ENCODE peak calls at places on chromosomes 6 and 20, in five cellular contexts. F is heart right ventricle; L is CD8-positive, alpha-beta T cell; H is upper lobe of right lung; Z is heart left ventricle. J is an unnamed sample.

GRCh38 chr20:40686434-40686882 is 2.6 kb downstream of the MAFB start:
- ATAC-seq in F (no peak), H (no peak), L (no peak), Z (no peak), J (no peak)

GRCh38 chr6:158452191-158452590 is 107.7 kb upstream of the TMEM181 start:
- ATAC-seq in Z (no peak), L (no peak), H (peak), F (no peak), J (no peak)

GRCh38 chr6:163710552-163710951 is 296.0 kb downstream of the QKI start:
- ATAC-seq in L (no peak), H (no peak), Z (peak), F (peak), J (no peak)

GRCh38 chr20:15827628-15828027 is 745.6 kb downstream of the KIF16B start:
- ATAC-seq in H (no peak), F (no peak), Z (no peak), L (no peak), J (no peak)

GRCh38 chr6:144548525-144548924 is 263.4 kb downstream of the UTRN start:
- ATAC-seq in F (no peak), H (no peak), L (no peak), Z (no peak), J (no peak)

GRCh38 chr20:34894723-34895122 is 18.3 kb downstream of the ACSS2 start:
- ATAC-seq in F (no peak), H (no peak), L (no peak), Z (no peak), J (no peak)

GRCh38 chr6:44133003-44133931 is 5.9 kb downstream of the TMEM63B start:
- ATAC-seq in H (peak), L (no peak), Z (peak), F (peak), J (peak)

GRCh38 chr20:23082846-23083552 is 3.1 kb downstream of the CD93 start:
- ATAC-seq in L (no peak), F (peak), H (peak), Z (peak), J (peak)

GRCh38 chr6:45305546-45305945 is 22.6 kb upstream of the RUNX2 start:
- ATAC-seq in F (no peak), L (no peak), Z (no peak), H (no peak), J (no peak)

GRCh38 chr6:33720998-33721397 is 9.5 kb upstream of the UQCC2 start:
- ATAC-seq in F (no peak), H (no peak), Z (no peak), L (no peak), J (no peak)

GRCh38 chr20:16444056-16444777 is 129.0 kb downstream of the KIF16B start:
- ATAC-seq in Z (peak), F (peak), L (no peak), H (no peak), J (no peak)

GRCh38 chr20:1293641-1294379 is 27.7 kb downstream of the SNPH start:
- ATAC-seq in Z (no peak), H (no peak), L (no peak), F (no peak), J (no peak)

GRCh38 chr20:57529810-57530209 is 4.9 kb upstream of the CTCFL start:
- ATAC-seq in F (no peak), L (no peak), Z (no peak), H (no peak), J (no peak)

GRCh38 chr6:28985396-28986164 is 19.5 kb downstream of the ZNF311 start:
- ATAC-seq in Z (peak), H (peak), F (peak), L (no peak), J (peak)

GRCh38 chr6:16739329-16739801 is 21.9 kb downstream of the ATXN1 start:
- ATAC-seq in Z (peak), L (no peak), F (peak), H (no peak), J (peak)

GRCh38 chr6:159978291-159979135 is 9.6 kb downstream of the IGF2R start:
- ATAC-seq in F (peak), L (peak), Z (peak), H (peak), J (no peak)

GRCh38 chr20:8244637-8245036 is 112.6 kb downstream of the PLCB1 start:
- ATAC-seq in H (no peak), F (peak), L (no peak), Z (peak), J (peak)

GRCh38 chr6:20447581-20448132 is 46.0 kb downstream of the E2F3 start:
- ATAC-seq in H (no peak), L (no peak), F (no peak), Z (no peak), J (no peak)

GRCh38 chr20:31484001-31484400 is 8.9 kb downstream of the REM1 start:
- ATAC-seq in Z (no peak), L (no peak), F (no peak), H (peak), J (peak)

GRCh38 chr6:128491643-128492206 is 28.7 kb downstream of the PTPRK start:
- ATAC-seq in L (peak), H (peak), F (peak), Z (peak), J (peak)

GRCh38 chr20:13865825-13866351 is 81.1 kb downstream of the NDUFAF5 start:
- ATAC-seq in Z (no peak), F (peak), H (peak), L (no peak), J (peak)

GRCh38 chr6:87026961-87027360 is 67.9 kb downstream of the CGA start:
- ATAC-seq in Z (no peak), L (no peak), F (no peak), H (no peak), J (no peak)

GRCh38 chr6:3721810-3722209 is 29.7 kb downstream of the PXDC1 start:
- ATAC-seq in L (no peak), Z (no peak), F (no peak), H (no peak), J (no peak)

GRCh38 chr6:138785092-138785491 is 10.8 kb upstream of the ECT2L start:
- ATAC-seq in L (no peak), F (peak), H (no peak), Z (peak), J (no peak)

GRCh38 chr6:12160350-12160749 is 129.8 kb upstream of the EDN1 start:
- ATAC-seq in F (no peak), H (no peak), L (no peak), Z (peak), J (peak)

GRCh38 chr6:8743146-8743745 is 307.9 kb upstream of the SLC35B3 start:
- ATAC-seq in L (no peak), H (peak), Z (no peak), F (no peak), J (no peak)

GRCh38 chr20:62359491-62360121 is 7.5 kb downstream of the LAMA5 start:
- ATAC-seq in Z (peak), L (no peak), H (peak), F (peak), J (peak)

GRCh38 chr6:101597711-101598110 is 204.2 kb downstream of the GRIK2 start:
- ATAC-seq in Z (no peak), L (no peak), H (no peak), F (no peak), J (no peak)

GRCh38 chr6:30922447-30922852 is 8.4 kb downstream of the VARS2 start:
- ATAC-seq in L (no peak), Z (no peak), F (no peak), H (no peak), J (no peak)

GRCh38 chr6:34416877-34417371 is 8.9 kb downstream of the RPS10 start:
- ATAC-seq in F (no peak), L (no peak), Z (no peak), H (no peak), J (no peak)

GRCh38 chr20:49942303-49942702 is 6.1 kb downstream of the RNF114 start:
- ATAC-seq in F (no peak), L (no peak), H (no peak), Z (no peak), J (no peak)

GRCh38 chr6:31287621-31288020 is 15.7 kb upstream of the HLA-C start:
- ATAC-seq in Z (no peak), L (no peak), F (no peak), H (peak), J (no peak)

GRCh38 chr6:90004511-90004910 is 110.2 kb downstream of the GJA10 start:
- ATAC-seq in L (peak), F (no peak), H (no peak), Z (no peak), J (no peak)

GRCh38 chr6:158475344-158476302 is 84.3 kb upstream of the TMEM181 start:
- ATAC-seq in Z (peak), F (peak), H (no peak), L (no peak), J (no peak)

GRCh38 chr6:166691199-166691598 is 64.1 kb upstream of the RPS6KA2 start:
- ATAC-seq in L (no peak), F (peak), H (peak), Z (peak), J (peak)

GRCh38 chr6:24951831-24952299 is 16.1 kb upstream of the RIPOR2 start:
- ATAC-seq in H (peak), L (peak), F (no peak), Z (peak), J (peak)

GRCh38 chr6:53924277-53924676 is 129.5 kb downstream of the LRRC1 start:
- ATAC-seq in Z (no peak), H (no peak), L (no peak), F (no peak), J (no peak)

GRCh38 chr6:154969796-154970195 is 25.3 kb upstream of the TIAM2 start:
- ATAC-seq in H (peak), Z (no peak), L (no peak), F (no peak), J (no peak)

GRCh38 chr20:43138061-43138860 is 51.4 kb downstream of the PTPRT start:
- ATAC-seq in L (no peak), Z (no peak), H (no peak), F (no peak), J (no peak)

GRCh38 chr20:63517376-63518309 is 2.9 kb upstream of the PPDPF start:
- ATAC-seq in L (no peak), Z (no peak), H (no peak), F (no peak), J (no peak)
- TF ChIP-seq CTCF in L (no peak), Z (no peak), H (no peak), F (no peak), J (no peak)

DNA sequence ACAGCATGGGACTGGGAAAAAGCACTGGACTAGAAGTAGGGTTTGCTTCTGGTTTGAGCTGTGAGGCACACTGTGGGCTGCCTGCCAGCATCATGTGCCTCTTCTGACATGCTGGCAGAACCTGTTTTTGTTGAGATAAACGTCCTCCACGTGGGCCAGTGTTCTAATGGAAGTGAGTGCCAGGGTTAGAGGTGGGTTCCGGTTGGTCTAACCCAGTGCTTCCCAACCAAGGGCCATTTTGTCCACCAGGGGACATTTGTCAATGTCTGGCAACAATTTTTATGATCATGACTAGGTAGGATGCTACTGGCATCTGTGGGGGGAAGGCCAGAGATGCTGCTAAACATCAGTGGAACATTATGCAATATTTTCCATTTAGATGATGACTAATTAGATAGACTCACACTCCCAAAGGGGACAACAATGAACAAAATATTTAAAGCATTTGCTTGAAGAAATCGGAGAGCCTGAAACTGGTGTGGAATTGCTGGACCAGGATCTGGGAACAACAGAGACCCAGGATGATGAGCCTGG is 7.8 kb upstream of the APMAP start:
- ATAC-seq in Z (peak), F (peak), H (peak), L (no peak), J (peak)
- TF ChIP-seq CTCF in Z (no peak), F (no peak), H (no peak), L (no peak), J (peak)

GRCh38 chr20:36957875-36958667 is 6.6 kb upstream of the SAMHD1 start:
- ATAC-seq in L (no peak), F (peak), Z (peak), H (peak), J (peak)

GRCh38 chr20:36956674-36957073 is 5.2 kb upstream of the SAMHD1 start:
- ATAC-seq in F (no peak), Z (no peak), L (no peak), H (no peak), J (no peak)

DNA sequence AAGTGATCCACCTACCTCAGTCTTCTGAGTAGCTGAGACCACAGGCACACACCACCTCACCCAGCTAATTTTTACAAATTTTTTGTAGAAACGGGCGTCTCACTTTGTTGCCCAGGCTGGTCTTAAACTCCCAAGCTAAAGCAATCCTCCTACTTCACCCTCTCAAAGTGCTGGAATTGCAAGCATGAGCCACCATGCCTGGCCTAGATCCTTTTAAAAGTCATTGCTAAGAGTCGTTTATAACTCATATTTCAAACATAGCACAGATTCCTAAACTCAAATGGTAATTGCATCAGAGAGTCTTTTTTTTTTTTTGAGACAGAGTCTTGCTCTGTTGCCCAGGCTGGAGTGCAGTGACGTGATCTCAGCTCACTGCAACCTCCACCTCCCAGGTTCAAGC is 7.7 kb upstream of the SAMHD1 start:
- ATAC-seq in L (no peak), F (no peak), H (no peak), Z (no peak), J (peak)
- TF ChIP-seq CTCF in L (no peak), F (no peak), H (no peak), Z (no peak), J (no peak)

GRCh38 chr20:11130554-11131166 is 456.9 kb upstream of the JAG1 start:
- ATAC-seq in L (no peak), Z (no peak), H (no peak), F (no peak), J (no peak)
- TF ChIP-seq CTCF in L (no peak), Z (no peak), H (no peak), F (no peak), J (no peak)

J was measured in gastroesophageal sphincter.